ENCODE peak calls at places on chromosomes 5 and 9, in five cellular contexts. E, I, S, X and O are unnamed samples.

GRCh38 chr9:92295827-92296258 is 2.3 kb upstream of the IARS1 start:
- DNase-seq in E (peak), I (no peak), S (no peak), X (no peak), O (no peak)

GRCh38 chr5:168529361-168530234 is 493 bp downstream of the FBLL1 start:
- DNase-seq in E (peak), I (no peak), S (no peak), X (no peak), O (no peak)

GRCh38 chr9:127198587-127198986 is 66.0 kb upstream of the GARNL3 start:
- DNase-seq in E (no peak), I (no peak), S (no peak), X (no peak), O (no peak)

GRCh38 chr9:114056527-114056926 is 21.6 kb downstream of the AMBP start:
- DNase-seq in E (no peak), I (no peak), S (no peak), X (no peak), O (no peak)

GRCh38 chr9:89864731-89865130 is 259.9 kb downstream of the GADD45G start:
- DNase-seq in E (no peak), I (no peak), S (no peak), X (no peak), O (no peak)

GRCh38 chr5:176658007-176658599 is 10.8 kb downstream of the TSPAN17 start:
- DNase-seq in E (peak), I (peak), S (no peak), X (peak), O (peak)

GRCh38 chr5:173963867-173964429 is 25.0 kb upstream of the C5orf47 start:
- DNase-seq in E (peak), I (no peak), S (peak), X (no peak), O (peak)

GRCh38 chr9:27367922-27368316 is 71.0 kb upstream of the EQTN start:
- DNase-seq in E (no peak), I (no peak), S (no peak), X (no peak), O (no peak)

GRCh38 chr5:72552041-72552557 is 44.9 kb upstream of the ZNF366 start:
- DNase-seq in E (no peak), I (no peak), S (no peak), X (peak), O (peak)

GRCh38 chr9:130423272-130423671 is 21.5 kb upstream of the ASS1 start:
- DNase-seq in E (no peak), I (no peak), S (no peak), X (no peak), O (no peak)

GRCh38 chr9:111118256-111118950 is 80.1 kb upstream of the LPAR1 start:
- DNase-seq in E (no peak), I (no peak), S (no peak), X (no peak), O (peak)

GRCh38 chr9:137453643-137454081 is 5.5 kb downstream of the NSMF start:
- DNase-seq in E (peak), I (no peak), S (no peak), X (peak), O (no peak)

GRCh38 chr9:976258-976804 is at the start of gene DMRT3:
- DNase-seq in E (peak), I (no peak), S (no peak), X (no peak), O (no peak)

GRCh38 chr5:88713818-88714217 is 169.2 kb downstream of the MEF2C start:
- DNase-seq in E (no peak), I (no peak), S (no peak), X (no peak), O (no peak)

GRCh38 chr9:4422495-4422894 is 67.8 kb upstream of the SLC1A1 start:
- DNase-seq in E (no peak), I (no peak), S (no peak), X (no peak), O (no peak)

GRCh38 chr5:112234000-112234399 is 185.1 kb downstream of the EPB41L4A start:
- DNase-seq in E (no peak), I (no peak), S (no peak), X (no peak), O (no peak)

GRCh38 chr9:6646028-6646636 is 603 bp upstream of the GLDC start:
- DNase-seq in E (no peak), I (no peak), S (no peak), X (no peak), O (no peak)

GRCh38 chr5:61313960-61314681 is 17.9 kb upstream of the ZSWIM6 start:
- DNase-seq in E (no peak), I (no peak), S (peak), X (peak), O (peak)

GRCh38 chr9:64773491-64773931 is 511.5 kb downstream of the FOXD4L5 start:
- DNase-seq in E (no peak), I (no peak), S (no peak), X (no peak), O (no peak)

GRCh38 chr9:27467486-27467885 is 56.6 kb upstream of the IFNK start:
- DNase-seq in E (peak), I (no peak), S (no peak), X (no peak), O (peak)

GRCh38 chr5:42985129-42986037 is 54.7 kb downstream of the ANXA2R start:
- DNase-seq in E (no peak), I (peak), S (peak), X (peak), O (peak)

GRCh38 chr5:72096602-72097205 is 10.6 kb upstream of the MAP1B start:
- DNase-seq in E (no peak), I (no peak), S (no peak), X (no peak), O (peak)

GRCh38 chr5:55410840-55411239 is 103.1 kb downstream of the MTREX start:
- DNase-seq in E (no peak), I (no peak), S (no peak), X (no peak), O (no peak)

GRCh38 chr5:64166201-64166959 is 737 bp downstream of the RNF180 start:
- DNase-seq in E (peak), I (no peak), S (no peak), X (peak), O (no peak)

GRCh38 chr5:64164166-64164565 is 1.5 kb upstream of the RNF180 start:
- DNase-seq in E (no peak), I (no peak), S (no peak), X (no peak), O (no peak)

GRCh38 chr5:64165160-64165499 is 513 bp upstream of the RNF180 start:
- DNase-seq in E (no peak), I (no peak), S (no peak), X (no peak), O (no peak)

GRCh38 chr5:64163746-64164145 is 1.9 kb upstream of the RNF180 start:
- DNase-seq in E (no peak), I (no peak), S (no peak), X (no peak), O (no peak)

GRCh38 chr5:64165500-64166200 is at the start of gene RNF180:
- DNase-seq in E (peak), I (no peak), S (no peak), X (peak), O (peak)
- TF ChIP-seq EZH2 in E (peak), I (no peak), S (no peak), X (peak), O (no peak)

DNA sequence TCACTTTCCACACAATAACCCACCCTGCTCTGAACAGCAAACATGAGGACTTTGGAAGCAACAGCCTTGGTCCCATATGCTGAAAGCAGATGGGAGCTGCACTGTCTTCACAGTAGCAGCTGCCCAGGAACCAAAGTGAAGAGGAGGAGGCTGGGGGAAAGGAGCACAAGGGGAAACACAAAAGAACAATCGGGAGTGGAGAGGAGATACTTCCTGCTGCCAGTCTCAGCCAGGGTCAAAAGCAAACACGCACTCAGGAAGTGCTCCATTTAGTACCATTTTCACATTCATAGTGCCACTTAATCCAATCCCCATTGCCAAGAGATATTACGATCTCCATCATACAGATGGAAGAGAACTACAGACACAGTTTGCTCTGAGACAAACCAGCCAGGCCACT is 183.4 kb upstream of the PUM3 start:
- DNase-seq in E (no peak), I (no peak), S (no peak), X (no peak), O (no peak)
- H3K4me2 ChIP-seq in E (no peak), I (no peak), S (no peak), X (no peak), O (no peak)

GRCh38 chr9:112734892-112735291 is 15.7 kb upstream of the SNX30 start:
- DNase-seq in E (no peak), I (no peak), S (no peak), X (no peak), O (no peak)

GRCh38 chr9:112726428-112726827 is 8.5 kb upstream of the INIP start:
- DNase-seq in E (no peak), I (no peak), S (no peak), X (no peak), O (no peak)

GRCh38 chr9:112728401-112728800 is 10.5 kb upstream of the INIP start:
- DNase-seq in E (no peak), I (no peak), S (no peak), X (no peak), O (no peak)

GRCh38 chr9:112731971-112732370 is 14.1 kb upstream of the INIP start:
- DNase-seq in E (no peak), I (no peak), S (no peak), X (no peak), O (no peak)
- TF ChIP-seq CTCF in E (no peak), I (no peak), S (no peak), X (no peak), O (no peak)

DNA sequence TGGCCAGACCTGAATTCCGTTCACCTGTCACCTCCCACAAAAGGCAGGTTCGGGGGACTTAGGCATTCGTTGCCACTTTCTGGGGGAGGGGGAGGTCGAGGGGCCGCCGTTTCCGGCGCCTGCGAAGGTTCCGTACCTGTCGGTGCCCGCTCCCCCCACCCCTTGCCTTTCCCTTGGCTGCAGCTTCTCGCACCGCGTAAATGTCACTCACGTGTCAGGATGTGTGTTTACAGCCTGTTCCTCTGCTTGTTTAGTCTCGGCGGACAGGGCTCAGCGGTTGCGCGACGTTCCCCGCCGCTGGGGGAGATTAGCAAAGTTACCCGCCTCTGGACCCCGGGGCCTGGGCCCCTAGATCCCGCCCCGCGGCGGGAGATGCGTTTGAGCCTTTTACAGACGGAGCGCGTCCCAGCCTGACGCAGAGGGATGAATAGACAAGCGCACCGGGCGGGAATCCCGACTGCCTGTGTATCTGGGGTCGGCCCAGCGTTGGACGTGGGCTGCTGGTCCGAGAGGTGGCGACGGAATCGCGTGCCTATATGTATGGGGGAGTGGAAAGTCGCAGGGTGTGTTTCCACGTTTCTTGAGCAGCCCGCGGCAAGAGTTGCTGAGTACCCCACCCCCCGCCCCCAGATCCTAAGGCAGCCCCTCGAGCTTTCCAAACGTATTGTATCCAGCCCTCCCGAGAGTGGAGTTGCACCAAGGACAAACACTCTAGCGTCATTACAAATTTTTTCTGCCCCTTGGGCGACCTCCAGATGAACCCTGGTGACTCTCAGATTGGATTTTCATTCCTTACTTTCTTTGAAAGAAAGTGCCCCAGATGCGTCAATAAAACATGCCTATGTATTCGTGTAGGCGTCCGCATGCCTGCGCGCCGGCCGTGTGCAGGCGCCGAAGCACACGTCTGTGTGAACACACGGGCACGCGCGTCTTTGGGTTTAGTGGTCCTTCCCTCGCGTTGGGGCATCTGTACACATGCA is 2.4 kb upstream of the LHX2 start:
- DNase-seq in E (peak), I (no peak), S (no peak), X (no peak), O (no peak)
- TF ChIP-seq EZH2 in E (peak), I (no peak), S (no peak), X (peak), O (peak)

GRCh38 chr5:90612930-90613329 is 54.3 kb downstream of the ADGRV1 start:
- DNase-seq in E (no peak), I (no peak), S (no peak), X (no peak), O (no peak)
- H3K4me2 ChIP-seq in E (no peak), I (no peak), S (no peak), X (no peak), O (no peak)

GRCh38 chr5:14873093-14873492 is 1.5 kb upstream of the ANKH start:
- DNase-seq in E (peak), I (no peak), S (no peak), X (no peak), O (no peak)

GRCh38 chr5:14871573-14872069 is at the start of gene ANKH:
- DNase-seq in E (peak), I (peak), S (peak), X (peak), O (peak)

GRCh38 chr5:14873790-14874189 is 2.2 kb upstream of the ANKH start:
- DNase-seq in E (no peak), I (no peak), S (no peak), X (no peak), O (no peak)

GRCh38 chr5:14871084-14871572 is 450 bp downstream of the ANKH start:
- DNase-seq in E (peak), I (no peak), S (no peak), X (peak), O (no peak)

DNA sequence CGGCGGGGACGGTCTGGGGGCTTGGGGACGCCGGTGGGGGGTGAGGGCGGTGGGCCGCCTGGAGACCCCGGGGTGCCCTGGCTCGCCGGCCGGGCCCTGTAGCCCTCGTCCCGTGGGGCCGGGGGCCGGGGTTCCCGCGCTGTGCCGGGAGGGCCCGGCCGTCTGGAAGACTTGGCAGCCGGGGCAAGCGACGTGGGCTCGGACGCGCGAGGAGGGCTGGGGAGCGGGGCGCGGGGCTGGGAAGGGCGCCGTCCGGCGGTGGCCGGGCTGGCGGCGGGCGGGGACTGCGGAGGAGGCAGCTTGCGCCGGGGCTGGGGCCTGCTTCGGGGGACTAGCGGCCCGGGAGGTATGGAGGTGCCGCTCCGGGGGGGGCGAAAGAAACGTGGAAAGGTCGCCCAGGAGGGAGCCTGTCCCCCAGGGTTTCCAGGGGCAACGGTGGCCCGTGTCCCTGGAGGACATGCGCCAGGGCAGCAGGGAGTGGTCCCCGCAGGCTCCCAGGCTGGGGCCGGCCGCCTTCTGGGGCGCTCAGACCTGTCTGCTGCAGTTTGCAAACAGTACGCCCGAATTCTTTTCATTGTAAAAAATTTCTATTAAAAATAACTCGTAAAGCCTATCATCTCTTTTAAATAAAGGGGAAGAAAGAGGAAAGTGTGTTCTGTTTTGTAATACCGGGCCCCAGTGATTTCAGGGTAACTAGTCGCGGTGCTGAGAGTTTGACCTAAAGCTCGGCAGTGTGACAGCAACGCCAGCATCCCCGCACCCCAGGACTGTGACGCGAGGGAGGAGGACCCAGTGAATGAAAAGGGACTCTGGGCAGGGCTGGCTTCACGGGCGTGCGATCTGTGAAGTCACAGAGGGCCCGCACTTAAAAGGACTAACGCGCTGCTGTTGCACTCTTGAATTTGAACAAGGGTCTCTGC is 752 bp upstream of the ANKH start:
- DNase-seq in E (peak), I (no peak), S (no peak), X (peak), O (no peak)
- TF ChIP-seq CTCF in E (peak), I (no peak), S (no peak), X (peak), O (peak)

GRCh38 chr9:128421474-128422010 is 885 bp downstream of the CERCAM start:
- DNase-seq in E (no peak), I (no peak), S (no peak), X (no peak), O (peak)

GRCh38 chr9:128422783-128423150 is 2.1 kb downstream of the CERCAM start:
- DNase-seq in E (no peak), I (no peak), S (no peak), X (no peak), O (peak)

GRCh38 chr9:128419061-128419925 is 1.4 kb upstream of the CERCAM start:
- DNase-seq in E (peak), I (no peak), S (no peak), X (no peak), O (no peak)

GRCh38 chr9:128420651-128421473 is at the start of gene CERCAM:
- DNase-seq in E (peak), I (no peak), S (no peak), X (peak), O (peak)

DNA sequence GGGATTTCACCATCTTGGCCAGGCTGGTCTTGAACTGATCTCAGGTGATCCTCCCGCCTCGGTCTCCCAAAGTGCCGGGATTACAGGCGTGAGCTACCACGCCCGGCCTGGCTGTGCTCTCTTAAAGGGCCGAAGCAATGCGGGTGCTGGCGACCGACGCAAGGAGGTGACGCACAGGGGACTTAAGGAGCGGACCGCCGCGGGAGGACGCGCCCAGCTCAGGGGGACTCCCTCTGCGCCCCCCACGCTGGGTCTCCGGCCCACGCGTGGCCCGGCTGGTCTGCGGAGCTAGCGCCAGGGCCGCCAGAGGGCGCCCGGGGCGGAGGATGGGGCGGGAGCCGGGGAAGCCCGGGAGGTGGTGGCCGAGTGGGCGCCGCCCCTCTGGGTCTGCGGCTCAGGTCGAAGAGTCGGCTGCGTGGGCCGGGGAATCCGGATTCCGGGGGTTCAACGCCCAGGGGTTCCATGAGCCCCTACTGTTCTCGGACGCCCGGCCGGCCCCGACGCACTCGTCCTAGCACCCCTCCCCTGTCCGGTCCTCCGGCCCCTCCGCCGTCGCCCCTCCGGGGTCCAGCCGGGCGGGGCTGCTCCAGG is 502 bp upstream of the CERCAM start:
- DNase-seq in E (peak), I (no peak), S (peak), X (peak), O (peak)
- TF ChIP-seq EZH2 in E (peak), I (no peak), S (no peak), X (no peak), O (no peak)

GRCh38 chr9:133991211-133991921 is 758 bp downstream of the VAV2 start:
- DNase-seq in E (peak), I (no peak), S (peak), X (peak), O (peak)

GRCh38 chr9:133989554-133990365 is 2.4 kb downstream of the VAV2 start:
- DNase-seq in E (no peak), I (no peak), S (no peak), X (no peak), O (no peak)

GRCh38 chr9:133991964-133992779 is at the start of gene VAV2:
- DNase-seq in E (peak), I (peak), S (no peak), X (peak), O (peak)

GRCh38 chr9:133992780-133993634 is 883 bp upstream of the VAV2 start:
- DNase-seq in E (peak), I (peak), S (peak), X (peak), O (peak)

GRCh38 chr9:133990366-133991210 is 1.5 kb downstream of the VAV2 start:
- DNase-seq in E (peak), I (peak), S (peak), X (peak), O (peak)
- H3K4me2 ChIP-seq in E (peak), I (peak), S (peak), X (peak), O (peak)

GRCh38 chr9:77533678-77534077 is 114.4 kb downstream of the GNA14 start:
- DNase-seq in E (no peak), I (no peak), S (no peak), X (no peak), O (no peak)
- TF ChIP-seq CTCF in E (no peak), I (no peak), S (no peak), X (no peak), O (no peak)